ENCODE peak calls at places on chromosome 9, in eight cellular contexts. C, Q, G, R, K, U, W and A are unnamed samples.

GRCh38 chr9:130518943-130519772 is 60.2 kb upstream of the FUBP3 start:
- DNase-seq in R (no peak), C (no peak), Q (no peak), W (no peak), U (no peak), K (no peak), G (no peak), A (no peak)

GRCh38 chr9:135463140-135463539 is 16.4 kb upstream of the PPP1R26 start:
- DNase-seq in U (peak), Q (no peak), R (no peak), C (no peak), W (no peak), G (no peak), K (no peak), A (no peak)

GRCh38 chr9:38269752-38270151 is 122.8 kb upstream of the ALDH1B1 start:
- DNase-seq in Q (no peak), K (no peak), R (no peak), G (no peak), U (no peak), W (no peak), C (no peak), A (no peak)

GRCh38 chr9:135076876-135077430 is 10.5 kb upstream of the OLFM1 start:
- DNase-seq in G (no peak), R (no peak), Q (no peak), K (no peak), C (no peak), W (no peak), U (no peak), A (peak)

GRCh38 chr9:36755019-36755418 is 182.3 kb downstream of the MELK start:
- DNase-seq in U (no peak), Q (no peak), C (no peak), K (no peak), R (no peak), W (no peak), G (no peak), A (no peak)

GRCh38 chr9:78666818-78667429 is 370.0 kb downstream of the PSAT1 start:
- DNase-seq in W (peak), Q (no peak), C (no peak), R (no peak), U (peak), K (no peak), G (no peak), A (no peak)

GRCh38 chr9:125043631-125044030 is 99.7 kb downstream of the SCAI start:
- DNase-seq in W (no peak), K (no peak), R (no peak), U (no peak), G (no peak), Q (no peak), C (no peak), A (no peak)

GRCh38 chr9:100350188-100350587 is 2.6 kb downstream of the TEX10 start:
- DNase-seq in R (no peak), K (no peak), G (no peak), C (no peak), Q (no peak), U (no peak), W (no peak), A (no peak)

GRCh38 chr9:107784235-107784958 is 294.8 kb upstream of the KLF4 start:
- DNase-seq in G (no peak), Q (no peak), K (no peak), W (peak), U (peak), C (peak), R (no peak), A (no peak)

GRCh38 chr9:4796988-4797956 is 4.5 kb downstream of the RCL1 start:
- DNase-seq in K (no peak), Q (peak), U (peak), C (peak), W (peak), R (no peak), G (no peak), A (no peak)

GRCh38 chr9:134099123-134099761 is 31.4 kb upstream of the BRD3 start:
- DNase-seq in G (no peak), W (peak), R (no peak), U (peak), C (peak), Q (peak), K (peak), A (peak)

GRCh38 chr9:77735515-77735914 is 87.4 kb upstream of the GNA14 start:
- DNase-seq in R (no peak), K (no peak), C (no peak), U (no peak), W (peak), G (no peak), Q (no peak), A (no peak)

GRCh38 chr9:82540175-82540574 is 522.8 kb downstream of the RASEF start:
- DNase-seq in G (no peak), C (no peak), W (no peak), Q (no peak), R (no peak), U (no peak), K (no peak), A (no peak)

GRCh38 chr9:134834217-134834956 is 46.2 kb upstream of the FCN2 start:
- DNase-seq in Q (no peak), C (no peak), W (no peak), U (no peak), K (no peak), R (no peak), G (no peak), A (no peak)

GRCh38 chr9:88182501-88182900 is 44.2 kb upstream of the SPATA31C2 start:
- DNase-seq in U (no peak), Q (no peak), W (no peak), G (no peak), C (no peak), K (no peak), R (no peak), A (no peak)

GRCh38 chr9:88988796-88989641 is 2.2 kb upstream of the S1PR3 start:
- DNase-seq in K (peak), C (peak), R (no peak), W (peak), Q (no peak), G (no peak), U (peak), A (no peak)

GRCh38 chr9:14346301-14346721 is 32.4 kb upstream of the NFIB start:
- DNase-seq in C (no peak), K (no peak), G (no peak), U (no peak), Q (peak), R (no peak), W (no peak), A (no peak)

GRCh38 chr9:99075246-99075912 is 29.5 kb upstream of the TGFBR1 start:
- DNase-seq in R (no peak), G (no peak), U (peak), Q (no peak), K (no peak), C (no peak), W (peak), A (no peak)

GRCh38 chr9:126499911-126500599 is 113.7 kb upstream of the LMX1B start:
- DNase-seq in K (no peak), W (no peak), C (no peak), R (no peak), U (no peak), Q (no peak), G (no peak), A (peak)

GRCh38 chr9:133582501-133583045 is 26.6 kb downstream of the FAM163B start:
- DNase-seq in C (no peak), W (no peak), R (no peak), G (no peak), Q (no peak), U (no peak), K (no peak), A (no peak)

GRCh38 chr9:85508616-85509015 is 233.1 kb downstream of the AGTPBP1 start:
- DNase-seq in C (no peak), K (no peak), W (peak), R (no peak), G (no peak), Q (peak), U (no peak), A (no peak)
- TF ChIP-seq CTCF in C (no peak), K (no peak), W (peak), R (no peak), G (no peak), Q (peak), U (peak), A (no peak)

GRCh38 chr9:71975833-71976232 is 64.4 kb downstream of the C9orf85 start:
- DNase-seq in C (no peak), U (no peak), R (no peak), Q (no peak), K (no peak), G (no peak), W (peak), A (no peak)
- TF ChIP-seq CTCF in C (no peak), U (no peak), R (no peak), Q (no peak), K (peak), G (no peak), W (peak), A (peak)

DNA sequence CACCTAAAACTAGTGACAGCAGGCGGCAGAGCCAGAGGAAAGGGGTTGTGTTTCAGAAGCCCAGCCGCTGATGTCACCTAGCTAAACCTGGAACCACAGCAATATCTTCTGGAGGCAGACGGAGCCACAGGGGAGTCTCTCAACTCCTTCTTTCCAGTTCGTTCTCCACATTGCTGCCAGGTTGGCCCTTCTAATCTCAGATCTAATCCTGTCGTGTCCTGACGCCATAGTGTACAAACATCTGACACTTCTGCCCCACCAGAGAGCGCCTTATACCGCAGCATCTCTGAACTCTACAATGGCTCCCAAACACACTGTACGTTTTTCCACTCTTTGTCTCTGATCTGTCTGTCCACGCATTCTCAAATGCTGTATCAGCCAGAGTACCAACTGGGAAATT is 240.0 kb downstream of the SMARCA2 start:
- DNase-seq in G (no peak), Q (no peak), C (no peak), R (no peak), K (no peak), W (no peak), U (no peak), A (no peak)
- TF ChIP-seq CTCF in G (no peak), Q (peak), C (no peak), R (no peak), K (no peak), W (no peak), U (no peak), A (no peak)

DNA sequence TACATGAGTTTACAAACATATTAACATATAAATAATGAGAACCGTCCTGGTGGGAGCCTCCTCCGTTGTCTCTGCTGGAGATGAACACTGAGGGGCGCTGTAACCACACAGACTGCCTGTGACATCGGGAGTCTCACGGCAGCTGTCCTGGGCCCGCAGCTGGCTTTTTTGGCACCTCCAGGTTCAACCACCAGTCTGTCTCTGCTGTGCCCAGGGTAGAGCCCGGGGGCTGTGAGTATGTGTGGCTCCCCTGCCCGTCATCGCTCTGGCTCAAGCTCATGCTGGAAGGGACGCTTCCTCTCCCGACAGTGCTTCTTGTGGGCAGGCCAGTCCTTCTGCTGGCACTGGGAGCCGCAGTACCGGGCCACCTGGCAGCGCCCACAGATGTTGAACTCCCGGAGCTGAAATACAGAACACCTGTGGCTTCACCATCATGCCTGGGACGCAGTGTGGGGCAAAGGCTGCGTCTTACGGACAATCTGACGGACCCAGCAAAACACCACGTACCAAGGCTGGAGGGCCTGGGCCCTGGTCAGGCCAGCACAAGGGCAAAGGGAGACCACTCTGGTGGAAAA is 3.6 kb upstream of the DPH7 start:
- DNase-seq in K (no peak), C (no peak), Q (peak), U (peak), G (no peak), W (peak), R (no peak), A (no peak)
- TF ChIP-seq CTCF in K (peak), C (peak), Q (peak), U (peak), G (peak), W (peak), R (peak), A (peak)

DNA sequence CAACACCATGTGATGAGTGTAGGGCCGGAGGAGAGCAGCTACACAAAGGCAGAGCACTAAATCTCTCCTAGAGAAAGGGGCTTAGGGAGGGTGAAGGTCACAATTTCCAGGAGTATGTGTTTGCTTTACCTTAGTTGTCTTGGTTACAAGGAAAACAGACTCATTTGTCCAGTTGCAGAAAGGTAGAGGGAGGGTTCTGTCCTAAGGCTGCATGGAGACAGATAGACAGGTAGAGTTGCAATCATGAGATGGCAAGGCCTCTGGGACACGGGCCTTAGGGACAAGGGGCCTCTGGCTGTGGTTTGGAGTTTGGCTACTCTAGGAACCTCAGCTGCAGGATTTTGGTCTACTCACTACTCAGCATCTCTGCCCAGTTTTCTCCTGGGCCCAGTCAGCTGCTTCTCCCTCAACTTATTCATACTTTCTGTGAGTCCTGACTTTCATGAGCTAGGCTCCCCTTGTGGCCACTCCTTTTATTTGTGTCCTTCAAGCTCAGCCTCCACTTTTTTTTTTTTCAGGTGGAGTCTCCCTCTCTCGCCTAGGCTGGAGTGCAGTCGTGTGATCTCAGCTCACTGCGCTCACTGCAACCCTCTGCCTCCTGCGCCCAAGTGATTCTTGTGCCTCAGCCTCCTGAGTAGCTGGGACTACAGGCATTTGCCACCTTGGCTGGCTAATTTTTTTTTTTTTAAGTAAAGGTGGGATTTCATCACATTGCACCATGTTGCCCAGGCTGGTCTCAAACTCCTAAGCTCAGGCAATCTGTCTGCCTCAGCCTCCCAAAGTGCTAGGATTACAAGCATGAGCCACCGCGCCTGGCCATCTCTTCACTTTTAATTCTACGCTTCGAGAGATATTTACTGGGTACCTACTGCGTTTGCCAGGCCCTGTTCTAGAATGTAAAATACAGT is 76.6 kb downstream of the PTPDC1 start:
- DNase-seq in K (no peak), C (no peak), U (no peak), R (no peak), Q (no peak), G (no peak), W (no peak), A (no peak)
- TF ChIP-seq CTCF in K (no peak), C (no peak), U (peak), R (no peak), Q (peak), G (peak), W (peak), A (no peak)